ENCODE peak calls at places on chromosomes 6 and 20, in four cellular contexts. R, M, P and A are unnamed samples.

GRCh38 chr6:136923116-136923953 is 1.2 kb downstream of the SLC35D3 start:
- DNase-seq in P (peak), R (no peak), M (no peak), A (peak)

GRCh38 chr20:35013421-35014411 is 58.0 kb downstream of the MYH7B start:
- DNase-seq in P (no peak), R (no peak), M (no peak), A (no peak)

GRCh38 chr6:18465410-18466154 is 78.4 kb downstream of the RNF144B start:
- DNase-seq in R (no peak), P (no peak), M (no peak), A (no peak)

GRCh38 chr6:100998111-100998510 is 117.0 kb upstream of the ASCC3 start:
- DNase-seq in P (no peak), M (no peak), R (no peak), A (no peak)

GRCh38 chr20:57023007-57023406 is 243.4 kb downstream of the BMP7 start:
- DNase-seq in R (no peak), M (no peak), P (no peak), A (no peak)

GRCh38 chr6:88472731-88473130 is 306.6 kb upstream of the CNR1 start:
- DNase-seq in R (no peak), P (no peak), M (no peak), A (no peak)

GRCh38 chr6:53199156-53199555 is 50.5 kb upstream of the GCM1 start:
- DNase-seq in P (no peak), M (peak), R (no peak), A (peak)

GRCh38 chr20:59484228-59484627 is 120.1 kb upstream of the PHACTR3 start:
- DNase-seq in R (no peak), P (no peak), M (no peak), A (no peak)

GRCh38 chr6:108989700-108990099 is 104.9 kb downstream of the SESN1 start:
- DNase-seq in P (no peak), R (no peak), M (no peak), A (no peak)

GRCh38 chr20:39897781-39898466 is 791.1 kb downstream of the MAFB start:
- DNase-seq in M (no peak), P (no peak), R (no peak), A (no peak)

GRCh38 chr6:19408331-19408730 is 428.8 kb upstream of the ID4 start:
- DNase-seq in P (no peak), R (no peak), M (no peak), A (no peak)

GRCh38 chr20:9507544-9508239 is 6.7 kb upstream of the LAMP5 start:
- DNase-seq in R (no peak), M (no peak), P (no peak), A (no peak)

GRCh38 chr20:37179671-37180524 is 550 bp upstream of the MROH8 start:
- DNase-seq in P (no peak), M (no peak), R (no peak), A (no peak)

GRCh38 chr6:73364549-73364948 is 2.1 kb downstream of the KHDC3L start:
- DNase-seq in M (no peak), P (no peak), R (no peak), A (no peak)

GRCh38 chr20:45098096-45098773 is 2.7 kb downstream of the KCNS1 start:
- DNase-seq in R (no peak), P (peak), M (no peak), A (peak)

GRCh38 chr6:83307849-83308248 is 114.7 kb downstream of the RWDD2A start:
- DNase-seq in P (no peak), M (no peak), R (no peak), A (no peak)

GRCh38 chr20:26209171-26209941 is 512.7 kb upstream of the ZNF337 start:
- DNase-seq in M (no peak), P (no peak), R (no peak), A (no peak)

GRCh38 chr6:139406577-139407343 is 32.3 kb upstream of the CITED2 start:
- DNase-seq in P (no peak), R (no peak), M (no peak), A (no peak)

GRCh38 chr6:35415065-35415880 is 36.9 kb upstream of the FANCE start:
- DNase-seq in P (peak), R (peak), M (no peak), A (no peak)

GRCh38 chr6:13011612-13012146 is 295.1 kb downstream of the PHACTR1 start:
- DNase-seq in R (no peak), P (no peak), M (no peak), A (no peak)